ENCODE peak calls at places on chromosomes 1 and 21, in five cellular contexts. K is GM12878, V is SK-N-SH, L is K562, D is H1. J is an unnamed sample.

GRCh38 chr1:17229379-17229778 is 19.5 kb upstream of the PADI3 start:
- DNase-seq in D (no peak), V (no peak), L (no peak), K (no peak), J (no peak)

GRCh38 chr1:204232530-204232929 is 18.7 kb upstream of the GOLT1A start:
- DNase-seq in L (no peak), V (no peak), K (no peak), D (no peak), J (no peak)

GRCh38 chr1:97006044-97006676 is 284.6 kb downstream of the PTBP2 start:
- DNase-seq in L (no peak), V (no peak), K (peak), D (no peak), J (no peak)

GRCh38 chr1:202643397-202644218 is 66.6 kb downstream of the SYT2 start:
- DNase-seq in V (peak), D (peak), L (no peak), K (no peak), J (no peak)

GRCh38 chr1:46315669-46316403 is 12.3 kb downstream of the UQCRH start:
- DNase-seq in L (no peak), K (no peak), V (no peak), D (no peak), J (no peak)

GRCh38 chr1:113905435-113905861 is 322 bp downstream of the DCLRE1B start:
- DNase-seq in K (no peak), D (peak), V (no peak), L (peak), J (no peak)

GRCh38 chr21:41885341-41886024 is 6.3 kb upstream of the PRDM15 start:
- DNase-seq in V (no peak), D (no peak), K (no peak), L (no peak), J (no peak)

GRCh38 chr1:107352850-107353249 is 212.0 kb downstream of the NTNG1 start:
- DNase-seq in D (no peak), L (no peak), K (no peak), V (no peak), J (no peak)

GRCh38 chr1:40848530-40849189 is 13.5 kb downstream of the CITED4 start:
- DNase-seq in D (peak), V (peak), K (no peak), L (peak), J (peak)

GRCh38 chr21:33286076-33286475 is 19.9 kb downstream of the IL10RB start:
- DNase-seq in K (no peak), L (no peak), D (no peak), V (no peak), J (no peak)

GRCh38 chr21:33815153-33815707 is 100.4 kb downstream of the ATP5PO start:
- DNase-seq in L (no peak), K (no peak), V (no peak), D (no peak), J (no peak)

GRCh38 chr1:21703318-21703963 is 34.3 kb upstream of the RAP1GAP start:
- DNase-seq in K (no peak), D (no peak), L (peak), V (peak), J (peak)

GRCh38 chr1:169576934-169577331 is 9.3 kb downstream of the F5 start:
- DNase-seq in D (no peak), V (no peak), K (no peak), L (no peak), J (no peak)

GRCh38 chr1:115189814-115190541 is 100.7 kb upstream of the TSPAN2 start:
- DNase-seq in V (no peak), K (no peak), D (no peak), L (no peak), J (peak)

GRCh38 chr21:45432575-45433255 is 27.8 kb downstream of the COL18A1 start:
- DNase-seq in D (no peak), K (no peak), V (no peak), L (no peak), J (no peak)

GRCh38 chr1:39102537-39103320 is 76.6 kb downstream of the NDUFS5 start:
- DNase-seq in D (peak), K (peak), L (peak), V (peak), J (peak)

GRCh38 chr21:14086553-14086952 is 124.2 kb downstream of the LIPI start:
- DNase-seq in D (no peak), K (peak), V (no peak), L (no peak), J (no peak)

GRCh38 chr21:32463367-32463766 is 50.9 kb downstream of the EVA1C start:
- DNase-seq in V (no peak), D (no peak), K (no peak), L (no peak), J (peak)

GRCh38 chr1:18955442-18956188 is 861 bp downstream of the IFFO2 start:
- DNase-seq in V (peak), L (peak), K (no peak), D (peak), J (no peak)

GRCh38 chr1:234684854-234685253 is 74.9 kb upstream of the IRF2BP2 start:
- DNase-seq in K (no peak), L (no peak), V (no peak), D (no peak), J (no peak)

GRCh38 chr1:101288491-101288944 is 51.7 kb downstream of the S1PR1 start:
- DNase-seq in V (peak), L (peak), D (no peak), K (peak), J (peak)

GRCh38 chr1:93004566-93005251 is 43.4 kb upstream of the DIPK1A start:
- DNase-seq in D (peak), L (no peak), V (no peak), K (no peak), J (no peak)

GRCh38 chr1:17875882-17876280 is 120.7 kb downstream of the ACTL8 start:
- DNase-seq in L (no peak), V (no peak), K (no peak), D (no peak), J (no peak)

GRCh38 chr21:45367402-45368351 is 37.3 kb upstream of the COL18A1 start:
- DNase-seq in L (no peak), K (no peak), D (no peak), V (peak), J (no peak)

GRCh38 chr1:153799016-153799415 is 23.8 kb downstream of the SLC27A3 start:
- DNase-seq in K (no peak), L (no peak), D (no peak), V (no peak), J (no peak)

GRCh38 chr1:224238756-224239155 is 55.7 kb downstream of the DEGS1 start:
- DNase-seq in V (no peak), K (no peak), L (no peak), D (no peak), J (no peak)

GRCh38 chr1:233357595-233358446 is 30.3 kb downstream of the MAP3K21 start:
- DNase-seq in K (no peak), D (no peak), L (no peak), V (no peak), J (no peak)

GRCh38 chr21:41585199-41585994 is 77.4 kb upstream of the TMPRSS2 start:
- DNase-seq in D (no peak), K (no peak), L (no peak), V (no peak), J (no peak)

GRCh38 chr21:46189213-46189958 is 5.1 kb upstream of the SPATC1L start:
- DNase-seq in L (peak), D (no peak), V (peak), K (no peak), J (no peak)

GRCh38 chr1:96481410-96481809 is 240.2 kb upstream of the PTBP2 start:
- DNase-seq in K (no peak), D (no peak), V (no peak), L (no peak), J (no peak)

GRCh38 chr1:161020573-161021167 is at the start of gene F11R:
- DNase-seq in K (no peak), D (peak), V (peak), L (peak), J (no peak)

GRCh38 chr1:119569095-119569494 is 62.1 kb downstream of the HSD3B1 start:
- DNase-seq in D (no peak), L (no peak), V (no peak), K (no peak), J (no peak)

GRCh38 chr1:108854226-108855019 is 2.5 kb downstream of the AKNAD1 start:
- DNase-seq in D (no peak), L (no peak), K (no peak), V (no peak), J (no peak)

GRCh38 chr1:86741947-86742572 is 37.7 kb downstream of the SH3GLB1 start:
- DNase-seq in L (peak), V (peak), K (no peak), D (no peak), J (peak)

GRCh38 chr1:32801096-32801713 is 16.0 kb downstream of the YARS1 start:
- DNase-seq in K (no peak), D (no peak), L (no peak), V (no peak), J (no peak)
- TF ChIP-seq SIN3A in K (no peak), D (no peak), L (no peak), V (no peak), J (no peak)

DNA sequence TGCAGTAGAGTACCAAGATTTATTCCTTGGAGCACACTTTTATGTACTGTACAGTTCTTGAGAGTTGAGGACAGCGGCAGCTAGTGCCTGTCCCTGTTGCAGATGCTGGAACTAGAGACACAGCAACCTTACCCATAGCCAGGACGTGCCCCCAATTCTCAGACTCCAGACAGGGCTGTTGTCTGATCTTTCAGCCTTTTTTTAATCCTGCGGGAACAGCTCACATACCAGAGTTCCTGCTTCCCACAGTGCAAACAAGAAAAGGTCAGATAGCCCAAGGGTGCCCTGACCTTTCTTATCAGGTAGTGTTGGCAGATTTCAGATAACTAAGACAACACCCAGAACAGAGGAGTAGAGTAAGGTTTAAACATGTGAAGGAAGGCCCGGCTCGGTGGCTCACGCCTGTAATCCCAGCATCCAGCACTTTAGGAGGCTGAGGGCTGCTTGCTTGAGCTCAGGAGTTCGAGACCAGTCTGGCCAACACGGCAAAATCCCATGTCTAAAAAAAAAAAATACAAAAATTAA is 78.5 kb downstream of the DOP1B start:
- DNase-seq in V (no peak), K (no peak), D (no peak), L (no peak), J (no peak)
- TF ChIP-seq SIN3A in V (no peak), K (no peak), D (no peak), L (no peak), J (no peak)

DNA sequence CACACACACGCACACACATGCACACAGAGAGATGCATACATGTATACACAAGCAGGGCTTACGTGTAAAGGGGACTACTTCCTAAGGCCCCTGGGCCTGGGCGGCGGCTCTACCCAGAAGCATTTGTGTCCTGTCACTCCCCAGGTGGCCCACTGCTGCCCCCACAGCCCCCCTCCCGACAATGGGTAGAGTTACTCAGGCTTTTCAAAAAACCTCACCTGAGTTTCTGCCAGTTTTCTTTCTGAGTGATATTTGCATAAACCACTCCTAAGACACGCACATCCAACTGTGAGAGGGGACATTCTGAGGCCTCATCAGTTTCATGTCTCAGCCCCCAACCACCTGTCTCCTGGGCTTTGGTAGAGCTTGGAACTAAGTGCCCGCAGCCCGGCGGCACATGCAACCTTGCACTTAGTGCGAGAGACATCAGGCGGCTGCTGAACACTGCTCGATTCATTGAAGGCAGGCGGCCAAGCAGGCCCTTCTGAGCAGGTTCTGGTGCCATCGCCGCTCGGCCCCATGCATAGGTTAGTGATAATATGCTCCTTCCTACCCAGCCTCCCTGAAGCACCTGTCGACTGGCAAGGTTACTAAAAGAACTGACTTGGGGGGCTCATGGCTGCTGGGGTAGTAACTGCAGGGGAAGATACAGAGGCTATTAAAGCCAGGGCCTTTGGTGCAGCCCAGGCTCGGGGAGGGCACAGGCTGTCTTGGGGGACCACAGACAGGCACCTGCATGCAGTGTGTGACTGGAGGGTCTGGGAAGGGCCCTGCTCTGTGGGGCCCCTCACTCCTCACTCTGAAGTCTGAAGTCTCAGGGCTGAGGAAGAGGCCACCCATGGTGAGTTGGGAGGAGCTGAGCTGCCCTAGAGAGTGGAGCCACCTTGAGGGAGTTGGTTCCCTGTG is 364.2 kb upstream of the VAMP3 start:
- DNase-seq in D (peak), L (no peak), K (peak), V (no peak), J (no peak)
- TF ChIP-seq SIN3A in D (no peak), L (no peak), K (no peak), V (no peak), J (no peak)

DNA sequence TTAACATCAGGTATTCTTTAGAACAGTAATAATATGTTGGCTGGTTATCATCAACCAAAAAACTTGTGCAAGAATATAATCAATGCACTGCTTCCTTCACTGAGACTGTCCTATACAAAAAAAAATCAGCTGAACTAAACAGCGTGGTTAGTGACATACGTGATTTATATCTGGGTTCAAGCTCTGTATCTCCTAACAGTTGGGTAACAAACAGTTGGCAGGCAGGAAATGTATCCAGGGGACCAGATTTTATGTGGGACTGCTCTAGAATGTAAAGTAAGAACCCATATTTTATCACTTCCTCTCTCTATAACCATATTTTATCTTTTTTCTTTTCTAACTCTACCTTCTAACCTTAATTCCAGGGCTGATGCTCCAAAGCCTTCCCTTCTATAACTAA is 8.0 kb downstream of the ACBD6 start:
- DNase-seq in V (no peak), K (no peak), D (no peak), L (no peak), J (no peak)
- TF ChIP-seq SIN3A in V (no peak), K (no peak), D (no peak), L (no peak), J (no peak)

GRCh38 chr1:228316589-228317387 is 89.8 kb downstream of the TRIM11 start:
- DNase-seq in L (no peak), V (no peak), D (no peak), K (no peak), J (no peak)
- TF ChIP-seq SIN3A in L (no peak), V (no peak), D (no peak), K (no peak), J (no peak)

DNA sequence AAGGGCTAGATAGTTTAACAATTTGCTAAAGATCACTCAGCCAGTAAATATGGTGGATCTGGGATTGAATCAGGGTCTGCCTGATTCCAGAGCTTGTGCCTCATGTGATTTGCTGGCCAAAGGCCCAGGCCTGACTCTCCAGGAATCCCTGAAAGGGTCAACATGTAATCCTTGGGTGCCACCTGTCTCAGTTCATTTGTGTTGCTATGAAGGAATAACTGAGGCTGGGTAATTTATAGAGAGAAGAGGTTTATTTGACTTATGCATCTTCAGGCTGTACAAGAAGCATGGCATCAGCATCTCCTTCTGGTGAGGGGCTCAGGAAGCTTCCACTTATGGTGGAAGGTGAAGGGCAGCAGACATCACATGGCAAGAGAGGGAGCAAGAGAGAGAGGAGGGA is 144.9 kb downstream of the FCRL5 start:
- DNase-seq in V (no peak), L (no peak), D (no peak), K (no peak), J (no peak)
- TF ChIP-seq SIN3A in V (no peak), L (no peak), D (no peak), K (no peak), J (no peak)

DNA sequence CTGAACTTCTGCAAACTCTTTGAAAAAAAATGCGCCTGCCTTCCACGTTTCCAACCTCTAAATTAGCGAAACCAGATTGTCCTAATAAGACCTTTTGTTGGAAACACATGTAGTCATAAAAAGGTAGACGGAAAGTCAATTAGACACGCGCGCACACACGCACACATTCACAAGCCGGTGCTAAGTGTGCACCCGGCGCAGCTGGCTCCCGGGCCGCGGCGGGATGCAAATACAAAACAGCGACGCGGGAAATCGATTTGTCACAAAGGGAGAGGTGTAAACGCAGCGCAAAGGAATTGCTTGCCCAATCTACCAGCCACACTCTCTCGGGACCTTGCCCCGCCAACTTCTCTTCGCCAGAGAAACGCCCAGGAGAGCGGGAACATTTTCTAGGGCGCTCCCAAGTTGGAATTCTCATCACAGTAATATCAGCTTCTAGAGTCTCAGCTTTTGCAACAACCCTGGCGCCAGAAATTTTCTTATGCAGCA is 4.4 kb downstream of the PRRX1 start:
- DNase-seq in L (no peak), D (peak), V (no peak), K (no peak), J (no peak)
- TF ChIP-seq SIN3A in L (no peak), D (no peak), V (no peak), K (no peak), J (no peak)

GRCh38 chr1:155977607-155978324 is 581 bp downstream of the ARHGEF2 start:
- DNase-seq in K (no peak), L (peak), V (peak), D (peak), J (no peak)
- TF ChIP-seq SIN3A in K (no peak), L (no peak), V (no peak), D (no peak), J (no peak)

GRCh38 chr1:152328801-152329391 is 3.9 kb upstream of the FLG start:
- DNase-seq in D (no peak), K (no peak), L (no peak), V (no peak), J (no peak)

DNA sequence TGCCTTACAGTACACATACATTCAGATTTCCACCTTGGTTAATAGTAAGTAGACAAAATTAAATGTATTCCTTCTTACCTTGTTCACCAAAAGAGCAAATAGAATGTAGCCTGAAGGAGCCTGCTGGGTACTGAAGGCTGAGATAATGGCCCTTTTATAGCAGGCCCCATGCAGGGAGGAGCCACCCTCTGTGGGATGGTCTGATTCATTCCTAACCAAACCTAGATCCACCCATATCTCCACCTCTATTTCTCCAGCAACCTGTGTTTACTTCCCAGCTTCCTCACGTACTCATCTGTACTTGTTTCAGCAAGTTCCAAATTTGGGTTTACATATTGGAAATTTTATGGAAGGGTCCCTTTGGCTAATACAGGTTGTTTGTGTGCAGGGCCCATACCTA is at the start of gene FLG:
- DNase-seq in V (no peak), K (no peak), D (no peak), L (no peak), J (no peak)
- TF ChIP-seq SIN3A in V (no peak), K (no peak), D (no peak), L (no peak), J (no peak)